ENCODE peak calls at places on chromosomes 5 and 9, in seven cellular contexts. A, Y, C, J, V, T and G are unnamed samples.

GRCh38 chr5:100726116-100726515 is 177.0 kb downstream of the ST8SIA4 start:
- DNase-seq in J (no peak), A (no peak), V (no peak), T (no peak), Y (no peak), C (no peak), G (no peak)

GRCh38 chr9:125906144-125906543 is 159.0 kb downstream of the PBX3 start:
- DNase-seq in T (peak), C (peak), Y (peak), V (peak), A (no peak), J (no peak), G (no peak)

GRCh38 chr5:9613360-9613759 is 16.8 kb downstream of the TAS2R1 start:
- DNase-seq in Y (no peak), A (no peak), T (no peak), J (no peak), V (no peak), C (no peak), G (no peak)

GRCh38 chr9:126420643-126421564 is 94.3 kb downstream of the MVB12B start:
- DNase-seq in C (peak), Y (peak), A (no peak), J (peak), T (peak), V (no peak), G (peak)

GRCh38 chr5:176185133-176185733 is 53.0 kb upstream of the SIMC1 start:
- DNase-seq in A (no peak), J (no peak), V (no peak), T (no peak), Y (no peak), C (no peak), G (peak)

GRCh38 chr9:104091708-104092107 is 2.4 kb upstream of the SMC2 start:
- DNase-seq in J (no peak), T (peak), V (peak), A (no peak), C (peak), Y (peak), G (no peak)

GRCh38 chr5:180830253-180831138 is 27.9 kb upstream of the MGAT1 start:
- DNase-seq in Y (peak), A (no peak), C (no peak), V (no peak), T (no peak), J (no peak), G (peak)

GRCh38 chr9:92563701-92564100 is 27.9 kb upstream of the ECM2 start:
- DNase-seq in J (no peak), V (no peak), A (no peak), T (no peak), Y (peak), C (no peak), G (no peak)

GRCh38 chr5:337565-338130 is 16.1 kb downstream of the AHRR start:
- DNase-seq in V (no peak), C (no peak), A (no peak), Y (peak), J (no peak), T (peak), G (peak)

GRCh38 chr9:134066923-134067851 is 639 bp downstream of the BRD3 start:
- DNase-seq in V (no peak), T (no peak), A (no peak), Y (no peak), J (no peak), C (no peak), G (no peak)

GRCh38 chr9:111178361-111179043 is 140.2 kb upstream of the LPAR1 start:
- DNase-seq in V (peak), T (peak), Y (peak), C (peak), J (peak), A (no peak), G (peak)

GRCh38 chr9:93636667-93637066 is 60.3 kb downstream of the PHF2 start:
- DNase-seq in T (no peak), Y (no peak), V (no peak), J (no peak), C (no peak), A (no peak), G (no peak)

GRCh38 chr5:130110333-130110732 is 206.1 kb downstream of the CHSY3 start:
- DNase-seq in T (peak), A (no peak), Y (peak), J (no peak), C (no peak), V (no peak), G (no peak)

GRCh38 chr9:129574911-129575574 is 45.9 kb downstream of the C9orf50 start:
- DNase-seq in T (peak), J (no peak), A (no peak), V (no peak), Y (peak), C (no peak), G (peak)

GRCh38 chr9:130606887-130607582 is 27.7 kb downstream of the FUBP3 start:
- DNase-seq in V (no peak), T (peak), Y (peak), A (no peak), J (no peak), C (no peak), G (peak)

DNA sequence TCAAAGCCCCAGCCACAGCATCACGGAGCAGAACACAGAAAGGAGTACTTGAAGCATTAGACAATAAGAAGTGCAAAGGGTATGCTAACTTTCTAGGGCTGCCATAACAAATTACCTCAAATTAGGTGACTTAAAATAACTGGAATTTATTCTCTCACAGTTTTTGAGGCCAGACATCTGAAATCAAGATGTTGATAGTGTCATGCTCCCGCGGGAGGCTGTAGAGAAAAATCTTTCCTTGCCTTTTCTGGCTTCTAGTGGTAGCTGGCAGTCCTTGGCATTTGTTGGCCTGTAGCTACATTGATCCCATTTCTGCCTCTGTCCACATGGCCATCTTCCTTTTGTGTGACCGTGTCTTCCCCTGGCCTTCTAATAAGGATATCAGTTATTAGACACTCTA is 51.9 kb upstream of the SPDL1 start:
- DNase-seq in C (no peak), A (no peak), V (no peak), Y (no peak), T (no peak), J (no peak), G (no peak)
- TF ChIP-seq CTCF in C (no peak), A (no peak), V (no peak), Y (no peak), T (no peak), J (no peak), G (no peak)

GRCh38 chr5:91244380-91245073 is 138.6 kb downstream of the ARRDC3 start:
- DNase-seq in C (no peak), V (no peak), A (no peak), Y (no peak), T (no peak), J (no peak), G (no peak)

GRCh38 chr5:91245074-91245452 is 138.1 kb downstream of the ARRDC3 start:
- DNase-seq in A (no peak), Y (no peak), C (no peak), J (no peak), T (no peak), V (no peak), G (no peak)

GRCh38 chr5:91243286-91243685 is 139.8 kb downstream of the ARRDC3 start:
- DNase-seq in C (no peak), V (no peak), J (no peak), T (no peak), Y (no peak), A (no peak), G (no peak)

GRCh38 chr5:91243859-91244258 is 139.3 kb downstream of the ARRDC3 start:
- DNase-seq in T (no peak), Y (no peak), V (no peak), J (no peak), C (no peak), A (no peak), G (no peak)

DNA sequence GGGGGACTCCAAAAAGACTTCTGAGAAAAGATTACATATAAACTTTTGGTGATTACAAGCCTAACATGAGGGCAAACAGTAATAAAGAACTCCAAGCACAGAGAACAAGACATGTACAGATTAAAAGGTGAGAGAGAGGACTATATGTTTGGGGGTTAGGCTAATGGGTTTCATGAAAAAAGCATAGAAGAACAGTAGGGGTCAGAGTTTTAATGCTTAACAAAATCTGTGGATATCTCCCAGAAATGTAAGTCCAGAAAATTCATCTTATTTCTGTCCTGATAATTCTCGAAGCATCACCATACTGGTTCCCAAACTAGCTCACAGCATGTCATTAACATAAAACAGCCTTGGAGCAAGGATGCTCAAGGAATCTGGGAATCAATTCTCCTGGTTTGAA is 137.2 kb downstream of the ARRDC3 start:
- DNase-seq in V (no peak), T (no peak), C (no peak), Y (peak), J (no peak), A (no peak), G (peak)
- TF ChIP-seq CTCF in V (peak), T (no peak), C (no peak), Y (no peak), J (no peak), A (no peak), G (no peak)

DNA sequence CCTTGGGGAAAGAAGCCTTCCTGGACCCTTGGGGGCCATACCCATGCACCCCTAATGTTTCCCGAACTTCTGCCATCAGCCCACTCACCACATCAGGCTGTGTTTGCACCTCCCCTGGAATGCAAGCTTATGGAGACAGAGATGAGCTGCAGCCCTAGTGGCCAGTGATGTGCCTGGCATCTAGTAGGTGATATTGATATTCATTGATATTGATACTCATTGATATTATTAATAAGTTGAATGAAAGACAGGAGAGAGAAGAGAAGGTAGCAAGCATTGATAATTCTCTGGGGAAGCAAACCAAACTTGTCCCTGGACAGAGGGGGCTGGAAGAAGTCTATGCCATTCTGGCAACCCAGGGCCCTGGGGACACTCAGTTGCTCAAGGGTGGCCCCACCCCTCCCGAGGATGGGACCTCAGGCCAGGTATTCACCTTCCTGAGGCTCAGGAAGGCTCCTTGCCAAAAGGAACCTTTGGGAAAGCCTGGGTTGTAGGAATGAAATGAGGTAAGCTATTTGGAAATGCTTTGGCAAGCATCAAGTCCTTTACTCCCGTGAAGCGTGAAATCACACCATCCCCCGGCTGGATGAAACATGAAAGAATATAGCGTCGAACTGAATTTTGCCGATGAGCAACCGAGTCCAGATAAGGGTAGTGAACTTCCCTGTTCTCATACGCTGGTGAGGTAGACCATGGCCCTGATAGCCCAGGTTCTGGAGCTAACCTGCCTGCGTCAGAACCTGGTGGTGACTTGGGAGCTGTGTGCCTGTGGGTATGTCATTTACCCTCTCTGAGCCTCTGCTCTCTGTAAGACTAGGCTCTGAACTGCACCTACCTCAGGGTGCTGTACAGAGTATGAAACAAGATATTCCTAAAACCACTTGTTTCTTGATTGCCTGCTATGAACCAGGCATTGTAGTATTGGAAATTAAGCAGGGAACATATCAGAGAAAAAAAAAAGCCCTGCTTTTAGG is 105.1 kb upstream of the BOD1 start:
- DNase-seq in C (peak), J (no peak), A (no peak), Y (no peak), V (no peak), T (no peak), G (peak)
- TF ChIP-seq CTCF in C (no peak), J (no peak), A (no peak), Y (peak), V (no peak), T (peak), G (no peak)

DNA sequence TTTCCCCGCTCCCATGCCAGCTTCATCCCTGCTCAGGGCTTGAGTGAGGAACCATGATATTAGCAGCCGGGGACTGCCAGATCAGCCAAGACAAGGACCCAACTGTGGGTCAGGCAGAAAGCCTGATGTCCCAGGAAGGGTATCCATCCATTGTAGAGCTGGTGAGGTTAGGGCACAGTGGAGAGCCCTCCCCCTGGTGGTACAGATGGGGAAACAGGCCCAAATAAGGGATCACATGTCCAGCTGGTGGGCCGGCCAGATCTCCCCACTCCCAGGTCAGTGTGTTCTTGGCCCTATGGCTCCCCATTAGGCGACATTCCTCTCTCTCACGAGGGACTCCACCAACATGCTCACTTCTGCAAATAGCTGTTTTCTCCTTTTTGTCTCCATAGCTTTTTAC is 9.0 kb downstream of the CDX1 start:
- DNase-seq in Y (peak), T (no peak), V (no peak), C (no peak), A (no peak), J (no peak), G (peak)
- TF ChIP-seq CTCF in Y (peak), T (peak), V (peak), C (peak), A (no peak), J (peak), G (peak)

DNA sequence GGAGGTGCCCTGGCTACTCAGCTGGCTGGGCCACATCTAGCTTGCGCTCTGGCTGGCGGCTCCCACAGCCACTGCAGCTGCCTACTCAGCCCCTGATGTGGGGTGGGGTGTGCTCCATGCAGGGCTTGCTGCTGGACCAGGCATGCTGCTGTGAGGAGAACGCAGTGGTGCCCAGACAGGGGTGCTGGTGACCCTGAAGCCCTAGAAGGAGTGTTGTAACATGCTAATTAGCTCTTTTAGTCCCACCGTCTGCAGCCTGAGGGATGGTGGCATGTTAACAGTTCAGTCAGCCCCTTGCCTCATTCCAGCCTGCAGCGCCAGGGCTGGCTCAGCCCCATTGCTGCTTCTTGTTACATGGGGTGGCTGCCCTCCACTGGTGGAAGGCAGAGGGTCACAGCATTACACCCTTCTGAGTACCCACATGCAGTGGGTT is 642.3 kb downstream of the DMRTA1 start:
- DNase-seq in A (no peak), V (no peak), Y (no peak), T (no peak), C (no peak), J (no peak), G (peak)
- TF ChIP-seq CTCF in A (no peak), V (peak), Y (no peak), T (peak), C (no peak), J (no peak), G (no peak)

DNA sequence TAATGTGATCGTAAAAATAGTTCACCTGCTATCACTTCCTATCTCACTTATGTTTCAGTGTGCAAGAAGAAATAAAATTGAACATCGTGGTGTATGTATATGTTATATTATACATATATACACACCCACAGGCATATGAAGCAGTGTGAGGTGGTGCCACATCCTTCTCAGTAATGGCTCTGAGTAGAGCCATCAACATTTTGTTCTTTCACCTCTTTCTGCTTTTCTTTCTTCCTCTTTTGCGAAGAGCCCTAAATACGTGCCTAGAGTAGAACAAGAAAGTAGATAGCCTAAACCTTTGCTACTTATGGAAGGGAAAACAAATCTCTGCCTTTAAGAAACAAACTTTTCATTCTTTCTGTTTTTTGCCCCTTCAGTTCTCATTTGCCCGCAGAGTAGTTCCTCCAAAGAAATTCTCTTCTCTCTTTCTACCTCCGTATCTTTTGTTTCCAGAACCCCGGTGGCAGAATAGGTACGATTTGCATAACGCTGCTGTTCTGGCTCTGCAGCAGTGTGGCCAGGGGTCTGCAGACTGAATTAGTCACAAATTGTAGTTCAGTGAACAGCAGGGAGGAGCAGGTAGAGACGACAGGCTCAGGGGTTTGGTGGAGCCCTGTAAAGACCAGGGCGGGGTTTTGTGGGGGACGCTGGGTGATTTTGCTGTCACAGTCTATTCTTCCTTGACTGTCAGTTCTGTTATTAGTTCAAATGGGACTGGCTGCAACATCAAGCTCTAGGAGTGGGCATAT is 40.5 kb upstream of the PJA2 start:
- DNase-seq in V (no peak), J (no peak), T (no peak), A (no peak), Y (no peak), C (no peak), G (no peak)
- TF ChIP-seq CTCF in V (no peak), J (no peak), T (no peak), A (no peak), Y (no peak), C (no peak), G (no peak)

GRCh38 chr9:16153221-16153620 is 600.4 kb downstream of the CCDC171 start:
- DNase-seq in J (no peak), V (no peak), Y (no peak), C (no peak), A (no peak), T (no peak), G (no peak)

GRCh38 chr9:16155878-16156277 is 603.0 kb downstream of the CCDC171 start:
- DNase-seq in V (no peak), A (no peak), J (no peak), C (no peak), T (no peak), Y (no peak), G (no peak)

GRCh38 chr9:16157216-16157615 is 604.4 kb downstream of the CCDC171 start:
- DNase-seq in C (no peak), T (no peak), Y (no peak), J (no peak), V (no peak), A (no peak), G (no peak)

GRCh38 chr9:16152276-16153065 is 599.6 kb downstream of the CCDC171 start:
- DNase-seq in Y (peak), J (no peak), V (no peak), C (no peak), A (no peak), T (no peak), G (no peak)

GRCh38 chr9:16154570-16155078 is 601.8 kb downstream of the CCDC171 start:
- DNase-seq in Y (peak), C (no peak), A (no peak), T (no peak), J (no peak), V (no peak), G (no peak)
- TF ChIP-seq CTCF in Y (peak), C (peak), A (no peak), T (peak), J (peak), V (no peak), G (no peak)

DNA sequence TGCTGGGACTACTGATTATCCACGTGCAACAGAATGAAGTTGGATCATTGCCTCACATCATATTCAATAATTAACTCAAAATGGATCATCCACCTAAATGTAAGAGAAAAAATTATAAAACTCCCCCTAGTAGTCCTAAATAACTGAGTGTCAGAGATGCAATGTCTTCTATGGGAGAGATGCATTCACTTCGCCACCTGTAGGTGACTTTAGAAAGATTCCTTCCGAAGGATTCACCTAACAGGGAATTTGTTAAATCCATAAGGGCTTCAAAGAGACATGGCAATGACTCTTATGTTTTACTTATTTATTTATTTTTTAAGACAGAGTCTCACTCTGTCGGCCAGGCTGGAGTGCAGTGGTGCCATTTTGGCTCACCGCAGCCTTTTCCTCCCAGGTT is 526.0 kb downstream of the MTRR start:
- DNase-seq in V (no peak), A (no peak), J (no peak), Y (no peak), C (no peak), T (no peak), G (peak)
- TF ChIP-seq CTCF in V (no peak), A (no peak), J (no peak), Y (no peak), C (no peak), T (no peak), G (no peak)

GRCh38 chr5:91074615-91075014 is 308.5 kb downstream of the ARRDC3 start:
- DNase-seq in T (peak), A (no peak), Y (peak), J (peak), V (peak), C (peak), G (peak)
- TF ChIP-seq CTCF in T (peak), A (no peak), Y (peak), J (no peak), V (peak), C (no peak), G (peak)